ENCODE peak calls at places on chromosomes 1 and 21, in six cellular contexts. G, N, K, X, S and A are unnamed samples. For H3K9me3, the result is how much of the 10 kb centered on the place peaks cover.

GRCh38 chr1:2229921-2230700 is 2.0 kb downstream of the SKI start:
- DNase-seq in G (peak), N (peak), K (no peak), X (peak), S (peak), A (no peak)

GRCh38 chr1:179310271-179310670 is 16.7 kb downstream of the SOAT1 start:
- DNase-seq in G (no peak), N (no peak), K (no peak), X (no peak), S (no peak), A (no peak)

GRCh38 chr1:66476774-66477173 is 57.2 kb upstream of the SGIP1 start:
- DNase-seq in G (no peak), N (no peak), K (no peak), X (no peak), S (no peak), A (no peak)

GRCh38 chr1:167342846-167343245 is 122.2 kb downstream of the POU2F1 start:
- DNase-seq in G (no peak), N (no peak), K (no peak), X (no peak), S (no peak), A (no peak)

GRCh38 chr1:72177711-72178110 is 104.6 kb downstream of the NEGR1 start:
- DNase-seq in G (no peak), N (no peak), K (no peak), X (no peak), S (no peak), A (no peak)

GRCh38 chr1:221823149-221823548 is 81.3 kb upstream of the DUSP10 start:
- DNase-seq in G (no peak), N (no peak), K (no peak), X (no peak), S (no peak), A (no peak)

GRCh38 chr1:30313176-30313575 is 410.2 kb downstream of the MATN1 start:
- DNase-seq in G (no peak), N (peak), K (no peak), X (peak), S (no peak), A (no peak)

GRCh38 chr21:7951854-7952519 is 2569.4 kb upstream of the TPTE start:
- DNase-seq in G (no peak), N (no peak), K (no peak), X (no peak), S (no peak), A (no peak)

GRCh38 chr1:93001893-93002292 is 40.6 kb upstream of the DIPK1A start:
- DNase-seq in G (no peak), N (no peak), K (no peak), X (no peak), S (no peak), A (no peak)

GRCh38 chr1:67339623-67340343 is 32.1 kb downstream of the IL12RB2 start:
- DNase-seq in G (no peak), N (no peak), K (no peak), X (no peak), S (no peak), A (no peak)

GRCh38 chr1:74504125-74505065 is 8.0 kb downstream of the LRRC53 start:
- DNase-seq in G (peak), N (no peak), K (peak), X (peak), S (peak), A (no peak)

GRCh38 chr1:201503397-201504176 is 3.3 kb downstream of the CSRP1 start:
- DNase-seq in G (no peak), N (peak), K (no peak), X (no peak), S (peak), A (no peak)

GRCh38 chr1:119380983-119381662 is 12.5 kb downstream of the HAO2 start:
- DNase-seq in G (no peak), N (no peak), K (no peak), X (no peak), S (no peak), A (no peak)

GRCh38 chr1:27011058-27011764 is 1.4 kb downstream of the TENT5B start:
- DNase-seq in G (no peak), N (peak), K (no peak), X (peak), S (peak), A (no peak)

GRCh38 chr1:156510709-156511108 is 10.1 kb upstream of the MEF2D start:
- DNase-seq in G (peak), N (peak), K (no peak), X (peak), S (peak), A (no peak)

GRCh38 chr1:7893529-7894180 is 40.8 kb upstream of the UTS2 start:
- DNase-seq in G (no peak), N (peak), K (no peak), X (no peak), S (no peak), A (no peak)

GRCh38 chr1:206955476-206956312 is 9.4 kb upstream of the PIGR start:
- DNase-seq in G (no peak), N (no peak), K (no peak), X (no peak), S (no peak), A (no peak)

GRCh38 chr1:6177681-6178380 is 2.3 kb downstream of the CHD5 start:
- DNase-seq in G (no peak), N (no peak), K (no peak), X (no peak), S (no peak), A (no peak)

GRCh38 chr1:170725326-170725725 is 61.4 kb downstream of the PRRX1 start:
- DNase-seq in G (no peak), N (no peak), K (no peak), X (no peak), S (no peak), A (no peak)

GRCh38 chr1:107559881-107560280 is 405.1 kb downstream of the VAV3 start:
- DNase-seq in G (no peak), N (no peak), K (no peak), X (no peak), S (no peak), A (no peak)

GRCh38 chr1:234533034-234533571 is 54.1 kb upstream of the TARBP1 start:
- DNase-seq in G (peak), N (peak), K (no peak), X (peak), S (peak), A (no peak)

GRCh38 chr1:16900771-16901170 is 5.0 kb downstream of the RNU1-2 start:
- DNase-seq in G (no peak), N (no peak), K (no peak), X (no peak), S (no peak), A (no peak)

GRCh38 chr1:152252157-152252556 is 28.2 kb upstream of the HRNR start:
- DNase-seq in G (no peak), N (no peak), K (no peak), X (no peak), S (no peak), A (no peak)

DNA sequence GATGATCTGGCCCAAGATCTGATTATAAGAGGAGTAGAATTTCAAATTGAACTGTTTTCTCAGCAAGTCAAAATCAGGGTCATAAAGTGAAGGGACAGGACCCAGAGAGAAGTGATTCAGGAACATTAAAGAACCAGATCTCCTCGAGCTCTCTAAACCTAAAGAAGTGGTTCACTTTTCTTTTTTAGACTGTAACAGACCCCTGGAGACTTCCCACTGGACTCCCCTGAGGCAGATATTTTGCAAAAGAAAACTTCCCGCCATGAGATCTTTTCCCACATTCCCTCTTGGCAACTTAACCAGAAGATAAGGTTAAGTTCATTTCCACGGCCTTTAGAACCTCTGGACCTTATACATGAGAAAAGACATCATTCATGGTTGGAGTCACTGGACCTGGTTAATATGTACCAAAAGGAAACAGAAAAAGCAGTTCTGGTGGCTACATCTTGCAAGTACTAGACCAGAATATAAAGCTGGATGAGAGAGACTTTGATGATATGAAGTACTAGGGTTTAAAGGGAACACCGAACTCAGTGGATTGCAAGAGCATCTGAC is 1061.4 kb downstream of the MRPL39 start:
- DNase-seq in G (no peak), N (no peak), K (no peak), X (no peak), S (no peak), A (no peak)
- H3K9me3 ChIP-seq in G (under half), N (under half), K (under half), X (under half), S (under half), A (under half)

GRCh38 chr1:5093042-5093441 is 438.6 kb downstream of the AJAP1 start:
- DNase-seq in G (no peak), N (no peak), K (no peak), X (no peak), S (no peak), A (no peak)
- H3K9me3 ChIP-seq in G (under half), N (under half), K (under half), X (under half), S (under half), A (under half)

DNA sequence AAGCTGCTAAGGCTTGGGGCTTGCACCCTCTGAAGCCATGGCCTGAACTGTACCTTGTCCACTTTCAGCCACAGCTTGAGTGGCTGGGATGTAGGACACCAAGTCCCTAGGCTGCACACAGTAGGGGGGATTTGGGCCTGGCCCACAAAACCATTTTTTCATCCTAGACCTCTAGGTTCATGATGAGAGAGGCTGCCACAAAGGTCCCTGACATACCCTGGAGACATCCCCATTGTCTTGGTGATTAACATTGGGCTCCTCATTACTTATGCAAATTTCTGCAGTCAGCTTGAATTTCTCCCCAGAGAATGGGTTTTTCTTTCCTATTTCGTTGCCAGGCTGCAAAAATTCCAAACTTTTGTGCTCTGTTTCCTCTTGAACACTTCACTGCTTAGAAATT is 26.3 kb upstream of the CHODL start:
- DNase-seq in G (no peak), N (no peak), K (no peak), X (no peak), S (no peak), A (no peak)
- H3K9me3 ChIP-seq in G (under half), N (under half), K (under half), X (under half), S (under half), A (under half)

DNA sequence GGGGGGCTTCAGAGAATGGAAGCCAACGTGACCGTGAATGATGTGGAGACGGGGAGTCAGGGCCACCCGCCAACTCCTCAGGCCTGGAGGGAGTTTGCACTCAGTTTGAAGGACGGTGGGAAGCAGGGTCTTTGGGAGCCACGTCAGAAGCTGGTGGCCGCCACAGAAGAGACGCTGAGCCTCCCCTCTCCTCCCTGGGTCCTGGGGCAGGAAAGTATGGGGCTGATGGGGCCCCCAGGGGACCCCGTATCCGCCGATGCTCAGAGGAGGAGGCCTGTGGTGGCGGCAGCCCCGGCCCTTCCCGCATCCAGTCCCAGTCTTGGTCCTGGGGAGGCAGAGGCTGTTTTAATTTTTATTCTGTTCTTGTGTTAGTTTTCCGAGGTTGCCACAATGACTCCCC is 188.6 kb upstream of the C1orf174 start:
- DNase-seq in G (no peak), N (peak), K (no peak), X (no peak), S (no peak), A (no peak)
- H3K9me3 ChIP-seq in G (under half), N (under half), K (under half), X (under half), S (under half), A (under half)

GRCh38 chr1:247919952-247920351 is at the start of gene OR2T8:
- DNase-seq in G (no peak), N (no peak), K (no peak), X (no peak), S (no peak), A (no peak)

GRCh38 chr1:247924868-247925267 is at the start of gene OR2AJ1:
- DNase-seq in G (no peak), N (no peak), K (no peak), X (no peak), S (no peak), A (no peak)

DNA sequence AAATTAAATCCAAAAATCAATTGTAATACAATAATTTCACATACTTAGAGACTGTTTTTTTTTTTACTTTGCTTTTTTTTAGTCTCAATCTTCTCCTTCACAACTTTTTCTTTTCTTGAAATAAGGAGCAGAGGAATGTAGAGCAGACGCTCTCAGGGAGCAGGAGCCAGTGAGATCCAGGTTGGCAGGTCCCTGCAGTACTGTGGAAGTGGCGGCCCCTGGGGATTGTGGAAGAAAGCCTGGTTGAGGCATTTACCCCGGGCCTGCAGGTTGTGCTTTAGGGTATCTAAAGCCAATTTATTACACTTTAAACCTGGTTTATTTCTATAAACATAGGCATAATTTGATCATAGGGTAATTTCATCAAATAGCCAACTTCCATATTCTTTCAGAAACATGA is 748 bp upstream of the OR2AJ1 start:
- DNase-seq in G (no peak), N (no peak), K (no peak), X (no peak), S (no peak), A (no peak)
- H3K9me3 ChIP-seq in G (under half), N (under half), K (under half), X (under half), S (under half), A (under half)

GRCh38 chr1:83123019-83123418 is 875.9 kb downstream of the TTLL7 start:
- DNase-seq in G (no peak), N (no peak), K (no peak), X (no peak), S (no peak), A (no peak)
- H3K9me3 ChIP-seq in G (under half), N (under half), K (under half), X (under half), S (under half), A (under half)

DNA sequence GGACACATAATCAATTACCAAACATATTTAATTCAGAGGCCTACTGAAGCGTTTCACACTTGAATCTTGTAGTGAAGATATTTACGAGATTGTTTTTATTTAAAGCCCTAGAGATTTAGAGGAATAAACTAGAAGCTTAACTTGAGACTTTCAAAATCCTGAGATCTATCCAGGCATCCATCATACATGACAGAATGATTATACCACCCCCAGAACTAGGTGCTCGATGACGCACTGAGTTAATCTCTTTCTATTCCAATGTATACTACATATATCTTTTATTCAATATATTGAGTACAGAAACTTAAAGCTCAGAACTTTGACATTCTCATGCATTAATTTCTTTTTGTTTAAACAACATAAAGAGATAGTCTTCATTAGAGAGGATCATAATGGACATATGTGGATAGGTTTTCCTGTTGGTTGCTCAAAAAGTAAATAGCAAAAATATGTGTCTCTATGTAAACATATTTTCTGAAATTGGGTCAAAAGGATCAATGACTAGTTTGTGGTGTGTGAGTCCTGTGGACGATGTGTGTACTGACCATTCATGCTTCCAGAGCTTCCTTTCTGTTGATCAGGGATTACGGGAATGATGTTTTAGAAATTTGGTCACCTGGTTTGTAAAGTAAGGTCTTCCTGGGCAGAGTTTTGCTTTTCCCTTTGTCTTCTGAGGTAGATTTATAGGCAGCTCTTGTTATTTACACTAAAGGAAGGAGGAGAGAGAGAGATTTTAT is 171.4 kb upstream of the HMCN1 start:
- DNase-seq in G (no peak), N (no peak), K (no peak), X (no peak), S (no peak), A (no peak)
- H3K9me3 ChIP-seq in G (under half), N (under half), K (under half), X (under half), S (under half), A (under half)

GRCh38 chr1:247037483-247038320 is 29.8 kb upstream of the ZNF695 start:
- DNase-seq in G (no peak), N (no peak), K (no peak), X (no peak), S (no peak), A (no peak)
- H3K9me3 ChIP-seq in G (half or more), N (half or more), K (under half), X (under half), S (under half), A (under half)